ENCODE peak calls at places on chromosomes 2 and 18, in five cellular contexts. One of them, this sample, is unnamed.

GRCh38 chr2:208319403-208319802 is 53.3 kb downstream of the PIKFYVE start:
- DNase-seq in WERI-Rb-1: no peak
- DNase-seq in B cell: no peak
- DNase-seq in OCI-M1: no peak
- DNase-seq in effector CD8-positive, alpha-beta T cell: no peak
- DNase-seq in this sample: no peak

GRCh38 chr18:36993068-36993467 is 164.1 kb downstream of the KIAA1328 start:
- DNase-seq in WERI-Rb-1: no peak
- DNase-seq in B cell: no peak
- DNase-seq in OCI-M1: no peak
- DNase-seq in effector CD8-positive, alpha-beta T cell: no peak
- DNase-seq in this sample: no peak

GRCh38 chr2:196249860-196250259 is 78.5 kb upstream of the STK17B start:
- DNase-seq in WERI-Rb-1: no peak
- DNase-seq in B cell: no peak
- DNase-seq in OCI-M1: peak; percentile 83
- DNase-seq in effector CD8-positive, alpha-beta T cell: no peak
- DNase-seq in this sample: no peak

GRCh38 chr2:25895046-25895445 is 16.8 kb upstream of the ASXL2 start:
- DNase-seq in WERI-Rb-1: peak; percentile 50
- DNase-seq in B cell: no peak
- DNase-seq in OCI-M1: no peak
- DNase-seq in effector CD8-positive, alpha-beta T cell: no peak
- DNase-seq in this sample: no peak

GRCh38 chr2:65722028-65722427 is 289.6 kb upstream of the SPRED2 start:
- DNase-seq in WERI-Rb-1: peak; percentile 59
- DNase-seq in B cell: no peak
- DNase-seq in OCI-M1: peak; percentile 10
- DNase-seq in effector CD8-positive, alpha-beta T cell: no peak
- DNase-seq in this sample: no peak

GRCh38 chr2:159029936-159030335 is 61.5 kb downstream of the TANC1 start:
- DNase-seq in WERI-Rb-1: no peak
- DNase-seq in B cell: no peak
- DNase-seq in OCI-M1: no peak
- DNase-seq in effector CD8-positive, alpha-beta T cell: no peak
- DNase-seq in this sample: no peak

GRCh38 chr2:195769975-195770374 is 112.9 kb downstream of the SLC39A10 start:
- DNase-seq in WERI-Rb-1: no peak
- DNase-seq in B cell: no peak
- DNase-seq in OCI-M1: no peak
- DNase-seq in effector CD8-positive, alpha-beta T cell: no peak
- DNase-seq in this sample: no peak

GRCh38 chr2:121284424-121285076 is 452 bp downstream of the TFCP2L1 start:
- DNase-seq in WERI-Rb-1: peak; percentile 67
- DNase-seq in B cell: peak; percentile 47
- DNase-seq in OCI-M1: no peak
- DNase-seq in effector CD8-positive, alpha-beta T cell: no peak
- DNase-seq in this sample: no peak

GRCh38 chr2:140338827-140339226 is 1558.6 kb upstream of the NXPH2 start:
- DNase-seq in WERI-Rb-1: no peak
- DNase-seq in B cell: no peak
- DNase-seq in OCI-M1: no peak
- DNase-seq in effector CD8-positive, alpha-beta T cell: no peak
- DNase-seq in this sample: no peak

GRCh38 chr18:24995056-24995455 is 356.9 kb downstream of the ZNF521 start:
- DNase-seq in WERI-Rb-1: no peak
- DNase-seq in B cell: no peak
- DNase-seq in OCI-M1: no peak
- DNase-seq in effector CD8-positive, alpha-beta T cell: no peak
- DNase-seq in this sample: no peak

GRCh38 chr2:188024811-188025210 is 266.9 kb upstream of the GULP1 start:
- DNase-seq in WERI-Rb-1: no peak
- DNase-seq in B cell: no peak
- DNase-seq in OCI-M1: no peak
- DNase-seq in effector CD8-positive, alpha-beta T cell: no peak
- DNase-seq in this sample: no peak